ENCODE peak calls at places on chromosomes 13 and 19, in six cellular contexts. One of them, this sample, is unnamed.

GRCh38 chr19:4732680-4733114 is 9.1 kb upstream of the DPP9 start:
- DNase-seq in IMR-90: peak; percentile 57
- DNase-seq in lung: peak; percentile 55
- DNase-seq in ascending aorta: no peak
- DNase-seq in CD8-positive, alpha-beta memory T cell: peak; percentile 55
- DNase-seq in MG63: peak; percentile 15
- DNase-seq in this sample: no peak

GRCh38 chr19:575527-576506 is 3.4 kb downstream of the BSG start:
- DNase-seq in IMR-90: peak; percentile 37
- DNase-seq in lung: no peak
- DNase-seq in ascending aorta: no peak
- DNase-seq in CD8-positive, alpha-beta memory T cell: no peak
- DNase-seq in MG63: peak; percentile 78
- DNase-seq in this sample: no peak

GRCh38 chr19:46717034-46717715 is at the start of gene PRKD2:
- DNase-seq in IMR-90: peak; percentile 68
- DNase-seq in lung: peak; percentile 93
- DNase-seq in ascending aorta: peak; percentile 46
- DNase-seq in CD8-positive, alpha-beta memory T cell: peak; percentile 80
- DNase-seq in MG63: peak; percentile 90
- DNase-seq in this sample: peak; percentile 35

GRCh38 chr13:97751477-97751876 is 202.0 kb upstream of the IPO5 start:
- DNase-seq in IMR-90: no peak
- DNase-seq in lung: no peak
- DNase-seq in ascending aorta: no peak
- DNase-seq in CD8-positive, alpha-beta memory T cell: no peak
- DNase-seq in MG63: no peak
- DNase-seq in this sample: no peak

GRCh38 chr19:19568802-19569756 is 31.0 kb downstream of the CILP2 start:
- DNase-seq in IMR-90: peak; percentile 67
- DNase-seq in lung: no peak
- DNase-seq in ascending aorta: no peak
- DNase-seq in CD8-positive, alpha-beta memory T cell: no peak
- DNase-seq in MG63: peak; percentile 55
- DNase-seq in this sample: no peak

GRCh38 chr13:108947551-108948030 is 318.2 kb downstream of the MYO16 start:
- DNase-seq in IMR-90: peak; percentile 30
- DNase-seq in lung: no peak
- DNase-seq in ascending aorta: no peak
- DNase-seq in CD8-positive, alpha-beta memory T cell: no peak
- DNase-seq in MG63: peak; percentile 49
- DNase-seq in this sample: no peak

GRCh38 chr13:77698211-77699058 is 948 bp downstream of the SLAIN1 start:
- DNase-seq in IMR-90: no peak
- DNase-seq in lung: peak; percentile 37
- DNase-seq in ascending aorta: no peak
- DNase-seq in CD8-positive, alpha-beta memory T cell: peak; percentile 61
- DNase-seq in MG63: no peak
- DNase-seq in this sample: no peak

GRCh38 chr19:14135985-14136508 is 342 bp downstream of the ASF1B start:
- DNase-seq in IMR-90: no peak
- DNase-seq in lung: no peak
- DNase-seq in ascending aorta: no peak
- DNase-seq in CD8-positive, alpha-beta memory T cell: no peak
- DNase-seq in MG63: no peak
- DNase-seq in this sample: no peak

GRCh38 chr13:106232680-106233079 is 302.8 kb downstream of the EFNB2 start:
- DNase-seq in IMR-90: no peak
- DNase-seq in lung: no peak
- DNase-seq in ascending aorta: no peak
- DNase-seq in CD8-positive, alpha-beta memory T cell: no peak
- DNase-seq in MG63: peak; percentile 3
- DNase-seq in this sample: no peak

GRCh38 chr19:50808856-50809255 is 14.7 kb downstream of the KLK1 start:
- DNase-seq in IMR-90: no peak
- DNase-seq in lung: no peak
- DNase-seq in ascending aorta: no peak
- DNase-seq in CD8-positive, alpha-beta memory T cell: no peak
- DNase-seq in MG63: no peak
- DNase-seq in this sample: no peak

GRCh38 chr13:103055166-103055565 is 11.1 kb downstream of the SLC10A2 start:
- DNase-seq in IMR-90: no peak
- DNase-seq in lung: no peak
- DNase-seq in ascending aorta: no peak
- DNase-seq in CD8-positive, alpha-beta memory T cell: no peak
- DNase-seq in MG63: no peak
- DNase-seq in this sample: no peak

GRCh38 chr19:51586799-51587198 is 15.7 kb downstream of the ZNF175 start:
- DNase-seq in IMR-90: no peak
- DNase-seq in lung: no peak
- DNase-seq in ascending aorta: no peak
- DNase-seq in CD8-positive, alpha-beta memory T cell: no peak
- DNase-seq in MG63: no peak
- DNase-seq in this sample: no peak

GRCh38 chr19:39428309-39429112 is 7.2 kb downstream of the RPS16 start:
- DNase-seq in IMR-90: peak; percentile 96
- DNase-seq in lung: no peak
- DNase-seq in ascending aorta: no peak
- DNase-seq in CD8-positive, alpha-beta memory T cell: no peak
- DNase-seq in MG63: peak; percentile 50
- DNase-seq in this sample: peak; percentile 89
- H3K4me3 ChIP-seq in IMR-90: no peak overlapping the region
- H3K4me3 ChIP-seq in lung: no peak overlapping the region
- H3K4me3 ChIP-seq in ascending aorta: peak overlapping the region; percentile 1
- H3K4me3 ChIP-seq in CD8-positive, alpha-beta memory T cell: no peak overlapping the region
- H3K4me3 ChIP-seq in MG63: no peak overlapping the region
- H3K4me3 ChIP-seq in this sample: no peak overlapping the region

GRCh38 chr13:94542917-94543316 is 53.0 kb downstream of the TGDS start:
- DNase-seq in IMR-90: no peak
- DNase-seq in lung: no peak
- DNase-seq in ascending aorta: no peak
- DNase-seq in CD8-positive, alpha-beta memory T cell: no peak
- DNase-seq in MG63: no peak
- DNase-seq in this sample: no peak
- H3K4me3 ChIP-seq in IMR-90: no peak overlapping the region
- H3K4me3 ChIP-seq in lung: no peak overlapping the region
- H3K4me3 ChIP-seq in ascending aorta: no peak overlapping the region
- H3K4me3 ChIP-seq in CD8-positive, alpha-beta memory T cell: no peak overlapping the region
- H3K4me3 ChIP-seq in MG63: no peak overlapping the region
- H3K4me3 ChIP-seq in this sample: no peak overlapping the region

DNA sequence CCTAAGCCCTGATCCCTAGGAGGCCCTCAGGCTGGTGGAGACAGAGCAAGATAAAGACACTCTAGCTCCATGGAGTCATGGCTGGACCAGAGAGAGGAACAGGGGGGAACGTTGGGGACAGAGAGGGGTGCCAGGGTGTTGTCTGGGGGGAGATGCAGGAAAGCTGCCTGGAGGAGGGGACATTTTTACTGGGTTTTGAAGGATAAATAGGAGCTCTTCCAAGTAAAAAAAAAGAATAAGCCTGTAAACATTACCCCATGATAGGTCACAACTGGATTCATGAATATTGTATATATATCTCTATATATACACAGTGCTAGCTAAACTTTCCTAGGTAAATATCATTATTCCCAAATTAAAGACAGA is 714 bp downstream of the HSH2D start:
- DNase-seq in IMR-90: no peak
- DNase-seq in lung: no peak
- DNase-seq in ascending aorta: no peak
- DNase-seq in CD8-positive, alpha-beta memory T cell: no peak
- DNase-seq in MG63: no peak
- DNase-seq in this sample: no peak
- H3K4me3 ChIP-seq in IMR-90: no peak overlapping the region
- H3K4me3 ChIP-seq in lung: no peak overlapping the region
- H3K4me3 ChIP-seq in ascending aorta: no peak overlapping the region
- H3K4me3 ChIP-seq in CD8-positive, alpha-beta memory T cell: peak overlapping the region; percentile 90
- H3K4me3 ChIP-seq in MG63: no peak overlapping the region
- H3K4me3 ChIP-seq in this sample: no peak overlapping the region

GRCh38 chr13:32988588-32989256 is 27.5 kb upstream of the KL start:
- DNase-seq in IMR-90: no peak
- DNase-seq in lung: no peak
- DNase-seq in ascending aorta: no peak
- DNase-seq in CD8-positive, alpha-beta memory T cell: no peak
- DNase-seq in MG63: no peak
- DNase-seq in this sample: no peak
- H3K4me3 ChIP-seq in IMR-90: no peak overlapping the region
- H3K4me3 ChIP-seq in lung: no peak overlapping the region
- H3K4me3 ChIP-seq in ascending aorta: no peak overlapping the region
- H3K4me3 ChIP-seq in CD8-positive, alpha-beta memory T cell: no peak overlapping the region
- H3K4me3 ChIP-seq in MG63: no peak overlapping the region
- H3K4me3 ChIP-seq in this sample: no peak overlapping the region

DNA sequence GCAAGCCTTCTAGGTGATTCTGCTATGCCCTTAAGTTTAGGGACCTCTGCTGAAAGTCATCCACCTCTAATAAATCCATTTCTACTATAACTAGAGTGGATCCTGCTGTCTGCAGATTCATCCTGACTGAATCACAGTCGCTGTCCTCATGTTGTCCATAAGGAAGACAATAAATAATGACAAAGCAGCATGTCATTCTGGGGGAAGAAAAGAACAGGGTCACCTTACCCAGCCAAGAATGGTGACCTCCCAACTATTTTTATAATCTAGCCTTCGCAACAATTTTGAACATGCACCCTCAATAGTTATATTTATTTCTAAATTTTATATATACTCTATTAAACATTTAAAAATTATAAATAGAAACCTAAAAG is 45.0 kb upstream of the UBE2L5 start:
- DNase-seq in IMR-90: no peak
- DNase-seq in lung: no peak
- DNase-seq in ascending aorta: no peak
- DNase-seq in CD8-positive, alpha-beta memory T cell: no peak
- DNase-seq in MG63: no peak
- DNase-seq in this sample: no peak
- H3K4me3 ChIP-seq in IMR-90: no peak overlapping the region
- H3K4me3 ChIP-seq in lung: no peak overlapping the region
- H3K4me3 ChIP-seq in ascending aorta: no peak overlapping the region
- H3K4me3 ChIP-seq in CD8-positive, alpha-beta memory T cell: peak overlapping the region; percentile 45
- H3K4me3 ChIP-seq in MG63: no peak overlapping the region
- H3K4me3 ChIP-seq in this sample: no peak overlapping the region

GRCh38 chr19:55156202-55157063 is 1.1 kb downstream of the TNNI3 start:
- DNase-seq in IMR-90: peak; percentile 44
- DNase-seq in lung: peak; percentile 56
- DNase-seq in ascending aorta: no peak
- DNase-seq in CD8-positive, alpha-beta memory T cell: no peak
- DNase-seq in MG63: peak; percentile 42
- DNase-seq in this sample: no peak
- H3K4me3 ChIP-seq in IMR-90: no peak overlapping the region
- H3K4me3 ChIP-seq in lung: no peak overlapping the region
- H3K4me3 ChIP-seq in ascending aorta: no peak overlapping the region
- H3K4me3 ChIP-seq in CD8-positive, alpha-beta memory T cell: no peak overlapping the region
- H3K4me3 ChIP-seq in MG63: no peak overlapping the region
- H3K4me3 ChIP-seq in this sample: no peak overlapping the region

GRCh38 chr19:38223119-38223523 is 901 bp downstream of the DPF1 start:
- DNase-seq in IMR-90: no peak
- DNase-seq in lung: no peak
- DNase-seq in ascending aorta: no peak
- DNase-seq in CD8-positive, alpha-beta memory T cell: no peak
- DNase-seq in MG63: no peak
- DNase-seq in this sample: no peak
- H3K4me3 ChIP-seq in IMR-90: no peak overlapping the region
- H3K4me3 ChIP-seq in lung: no peak overlapping the region
- H3K4me3 ChIP-seq in ascending aorta: no peak overlapping the region
- H3K4me3 ChIP-seq in CD8-positive, alpha-beta memory T cell: no peak overlapping the region
- H3K4me3 ChIP-seq in MG63: peak overlapping the region; percentile 68
- H3K4me3 ChIP-seq in this sample: no peak overlapping the region

This sample was measured in astrocyte of the cerebellum.